ENCODE peak calls at places on chromosomes 2 and 18, in four cellular contexts. One of them, this sample, is unnamed.

GRCh38 chr2:234375481-234375880 is 121.4 kb downstream of the ARL4C start:
- DNase-seq in K562: no peak
- DNase-seq in GM12878: no peak
- DNase-seq in HepG2: no peak
- DNase-seq in this sample: no peak

GRCh38 chr2:98508690-98509054 is 64.0 kb downstream of the INPP4A start:
- DNase-seq in K562: peak; percentile 71
- DNase-seq in GM12878: no peak
- DNase-seq in HepG2: no peak
- DNase-seq in this sample: no peak

GRCh38 chr18:48621240-48621639 is 82.4 kb downstream of the CTIF start:
- DNase-seq in HepG2: no peak
- DNase-seq in K562: no peak
- DNase-seq in GM12878: no peak
- DNase-seq in this sample: no peak

GRCh38 chr2:111626037-111626861 is 257.7 kb downstream of the ANAPC1 start:
- DNase-seq in GM12878: no peak
- DNase-seq in HepG2: no peak
- DNase-seq in K562: peak; percentile 84
- DNase-seq in this sample: no peak

GRCh38 chr2:130824492-130825061 is 12.1 kb upstream of the ARHGEF4 start:
- DNase-seq in HepG2: no peak
- DNase-seq in K562: no peak
- DNase-seq in GM12878: peak; percentile 86
- DNase-seq in this sample: no peak

GRCh38 chr2:200003444-200003843 is 48.1 kb downstream of the MAIP1 start:
- DNase-seq in GM12878: no peak
- DNase-seq in K562: no peak
- DNase-seq in HepG2: no peak
- DNase-seq in this sample: no peak

GRCh38 chr2:161327582-161327981 is 19.4 kb downstream of the PSMD14 start:
- DNase-seq in GM12878: no peak
- DNase-seq in K562: no peak
- DNase-seq in HepG2: no peak
- DNase-seq in this sample: no peak

GRCh38 chr2:235005023-235005422 is 53.2 kb downstream of the SH3BP4 start:
- DNase-seq in K562: no peak
- DNase-seq in HepG2: peak; percentile 39
- DNase-seq in GM12878: no peak
- DNase-seq in this sample: no peak

GRCh38 chr2:20404950-20405349 is 41.9 kb upstream of the RHOB start:
- DNase-seq in HepG2: no peak
- DNase-seq in GM12878: no peak
- DNase-seq in K562: no peak
- DNase-seq in this sample: no peak

GRCh38 chr18:77263471-77263774 is 13.8 kb downstream of the GALR1 start:
- DNase-seq in K562: no peak
- DNase-seq in HepG2: peak; percentile 25
- DNase-seq in GM12878: no peak
- DNase-seq in this sample: no peak

GRCh38 chr2:200376422-200377142 is 70.1 kb downstream of the SPATS2L start:
- DNase-seq in GM12878: no peak
- DNase-seq in HepG2: peak; percentile 40
- DNase-seq in K562: peak; percentile 51
- DNase-seq in this sample: no peak

GRCh38 chr18:46338213-46338612 is 234.0 kb downstream of the HAUS1 start:
- DNase-seq in HepG2: no peak
- DNase-seq in GM12878: no peak
- DNase-seq in K562: no peak
- DNase-seq in this sample: no peak

GRCh38 chr2:100879296-100879695 is 59.4 kb downstream of the NPAS2 start:
- DNase-seq in HepG2: no peak
- DNase-seq in GM12878: no peak
- DNase-seq in K562: no peak
- DNase-seq in this sample: no peak

GRCh38 chr18:11002796-11003195 is 146.6 kb downstream of the PIEZO2 start:
- DNase-seq in HepG2: no peak
- DNase-seq in GM12878: no peak
- DNase-seq in K562: no peak
- DNase-seq in this sample: no peak

GRCh38 chr2:107064750-107065149 is 178.8 kb upstream of the ST6GAL2 start:
- DNase-seq in K562: no peak
- DNase-seq in GM12878: no peak
- DNase-seq in HepG2: no peak
- DNase-seq in this sample: no peak

GRCh38 chr2:217451634-217452033 is 551.2 kb downstream of the TNS1 start:
- DNase-seq in GM12878: no peak
- DNase-seq in HepG2: peak; percentile 23
- DNase-seq in K562: no peak
- DNase-seq in this sample: no peak

GRCh38 chr2:229231469-229231868 is 39.6 kb downstream of the PID1 start:
- DNase-seq in K562: no peak
- DNase-seq in GM12878: no peak
- DNase-seq in HepG2: no peak
- DNase-seq in this sample: no peak

GRCh38 chr2:171706152-171706803 is 19.0 kb downstream of the DYNC1I2 start:
- DNase-seq in GM12878: no peak
- DNase-seq in K562: peak; percentile 26
- DNase-seq in HepG2: peak; percentile 34
- DNase-seq in this sample: no peak

GRCh38 chr2:8847400-8847799 is 10.0 kb upstream of the KIDINS220 start:
- DNase-seq in K562: no peak
- DNase-seq in HepG2: no peak
- DNase-seq in GM12878: no peak
- DNase-seq in this sample: no peak

GRCh38 chr2:45729753-45730512 is 78.5 kb downstream of the PRKCE start:
- DNase-seq in HepG2: peak; percentile 57
- DNase-seq in K562: peak; percentile 34
- DNase-seq in GM12878: peak; percentile 88
- DNase-seq in this sample: no peak

GRCh38 chr2:206211657-206212255 is 52.1 kb downstream of the EEF1B2 start:
- DNase-seq in K562: no peak
- DNase-seq in GM12878: no peak
- DNase-seq in HepG2: no peak
- DNase-seq in this sample: no peak

GRCh38 chr2:218658671-218659257 is 659 bp downstream of the ZNF142 start:
- DNase-seq in HepG2: peak; percentile 57
- DNase-seq in K562: peak; percentile 77
- DNase-seq in GM12878: no peak
- DNase-seq in this sample: peak; percentile 71

GRCh38 chr2:237669628-237670351 is 42.4 kb downstream of the LRRFIP1 start:
- DNase-seq in HepG2: peak; percentile 85
- DNase-seq in K562: no peak
- DNase-seq in GM12878: peak; percentile 68
- DNase-seq in this sample: no peak

GRCh38 chr2:98484121-98484557 is 39.5 kb downstream of the INPP4A start:
- DNase-seq in HepG2: peak; percentile 80
- DNase-seq in K562: no peak
- DNase-seq in GM12878: no peak
- DNase-seq in this sample: no peak

GRCh38 chr2:10658041-10658913 is 31.5 kb downstream of the NOL10 start:
- DNase-seq in K562: no peak
- DNase-seq in HepG2: no peak
- DNase-seq in GM12878: no peak
- DNase-seq in this sample: no peak

GRCh38 chr2:12759248-12759647 is 42.5 kb downstream of the TRIB2 start:
- DNase-seq in K562: no peak
- DNase-seq in HepG2: no peak
- DNase-seq in GM12878: no peak
- DNase-seq in this sample: no peak

GRCh38 chr2:207283356-207283755 is 117.6 kb upstream of the KLF7 start:
- DNase-seq in GM12878: no peak
- DNase-seq in HepG2: no peak
- DNase-seq in K562: peak; percentile 15
- DNase-seq in this sample: no peak

GRCh38 chr2:232838406-232838874 is 31.6 kb upstream of the SNORC start:
- DNase-seq in GM12878: peak; percentile 59
- DNase-seq in K562: peak; percentile 41
- DNase-seq in HepG2: peak; percentile 33
- DNase-seq in this sample: no peak

GRCh38 chr2:112480540-112481049 is 1.4 kb upstream of the TTL start:
- DNase-seq in K562: peak; percentile 45
- DNase-seq in GM12878: no peak
- DNase-seq in HepG2: peak; percentile 24
- DNase-seq in this sample: no peak

GRCh38 chr2:172783091-172783898 is 47.6 kb downstream of the RAPGEF4 start:
- DNase-seq in GM12878: no peak
- DNase-seq in HepG2: peak; percentile 45
- DNase-seq in K562: no peak
- DNase-seq in this sample: no peak

GRCh38 chr2:44456946-44457345 is 95.2 kb downstream of the CAMKMT start:
- DNase-seq in GM12878: no peak
- DNase-seq in HepG2: no peak
- DNase-seq in K562: no peak
- DNase-seq in this sample: no peak

GRCh38 chr2:974454-974853 is 23.8 kb downstream of the SNTG2 start:
- DNase-seq in K562: no peak
- DNase-seq in GM12878: no peak
- DNase-seq in HepG2: no peak
- DNase-seq in this sample: no peak

GRCh38 chr18:55663891-55664290 is 75.9 kb upstream of the TCF4 start:
- DNase-seq in HepG2: no peak
- DNase-seq in K562: peak; percentile 73
- DNase-seq in GM12878: no peak
- DNase-seq in this sample: no peak

GRCh38 chr18:513826-514530 is 13.5 kb upstream of the COLEC12 start:
- DNase-seq in GM12878: no peak
- DNase-seq in HepG2: no peak
- DNase-seq in K562: no peak
- DNase-seq in this sample: no peak

GRCh38 chr2:187169108-187169713 is 278.8 kb downstream of the CALCRL start:
- DNase-seq in K562: no peak
- DNase-seq in GM12878: peak; percentile 7
- DNase-seq in HepG2: no peak
- DNase-seq in this sample: no peak

GRCh38 chr2:216807861-216808272 is 52.0 kb downstream of the TNP1 start:
- DNase-seq in GM12878: no peak
- DNase-seq in HepG2: no peak
- DNase-seq in K562: no peak
- DNase-seq in this sample: no peak

GRCh38 chr2:241849616-241850543 is 8.8 kb downstream of the PDCD1 start:
- DNase-seq in HepG2: peak; percentile 34
- DNase-seq in K562: no peak
- DNase-seq in GM12878: no peak
- DNase-seq in this sample: peak; percentile 11
- TF ChIP-seq ESRRA in HepG2: peak; percentile 26
- TF ChIP-seq ESRRA in K562: no peak
- TF ChIP-seq ESRRA in GM12878: no peak
- TF ChIP-seq ESRRA in this sample: no peak

GRCh38 chr2:134109246-134109645 is 144.6 kb upstream of the MGAT5 start:
- DNase-seq in K562: no peak
- DNase-seq in GM12878: no peak
- DNase-seq in HepG2: no peak
- DNase-seq in this sample: no peak

GRCh38 chr2:134108124-134108523 is 145.7 kb upstream of the MGAT5 start:
- DNase-seq in K562: no peak
- DNase-seq in GM12878: no peak
- DNase-seq in HepG2: no peak
- DNase-seq in this sample: no peak

GRCh38 chr2:134107402-134107801 is 146.5 kb upstream of the MGAT5 start:
- DNase-seq in GM12878: no peak
- DNase-seq in K562: no peak
- DNase-seq in HepG2: no peak
- DNase-seq in this sample: no peak

GRCh38 chr2:134109725-134110124 is 144.1 kb upstream of the MGAT5 start:
- DNase-seq in HepG2: no peak
- DNase-seq in GM12878: no peak
- DNase-seq in K562: no peak
- DNase-seq in this sample: no peak

DNA sequence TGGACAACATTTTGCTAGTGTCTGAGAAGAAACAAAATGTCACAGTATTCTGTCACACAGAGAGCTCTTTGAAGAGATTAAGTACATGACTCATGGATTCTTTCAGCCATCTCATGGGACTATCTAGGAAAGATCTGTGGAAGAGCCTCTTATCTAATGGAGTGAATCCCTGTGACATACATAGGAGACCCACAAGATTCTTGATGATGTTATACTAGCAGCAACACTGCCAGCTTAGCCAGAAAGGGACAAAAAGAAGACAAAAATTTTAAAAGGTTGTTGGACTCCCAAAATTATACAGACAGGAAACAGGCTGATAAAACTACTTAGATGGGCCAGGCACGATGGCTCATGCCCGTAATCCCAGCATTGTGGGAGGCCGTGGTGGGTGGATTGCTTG is 143.3 kb upstream of the MGAT5 start:
- DNase-seq in HepG2: no peak
- DNase-seq in GM12878: no peak
- DNase-seq in K562: no peak
- DNase-seq in this sample: no peak
- TF ChIP-seq ATF2 in HepG2: no peak
- TF ChIP-seq ATF2 in GM12878: no peak
- TF ChIP-seq ATF2 in K562: no peak
- TF ChIP-seq ATF2 in this sample: no peak

DNA sequence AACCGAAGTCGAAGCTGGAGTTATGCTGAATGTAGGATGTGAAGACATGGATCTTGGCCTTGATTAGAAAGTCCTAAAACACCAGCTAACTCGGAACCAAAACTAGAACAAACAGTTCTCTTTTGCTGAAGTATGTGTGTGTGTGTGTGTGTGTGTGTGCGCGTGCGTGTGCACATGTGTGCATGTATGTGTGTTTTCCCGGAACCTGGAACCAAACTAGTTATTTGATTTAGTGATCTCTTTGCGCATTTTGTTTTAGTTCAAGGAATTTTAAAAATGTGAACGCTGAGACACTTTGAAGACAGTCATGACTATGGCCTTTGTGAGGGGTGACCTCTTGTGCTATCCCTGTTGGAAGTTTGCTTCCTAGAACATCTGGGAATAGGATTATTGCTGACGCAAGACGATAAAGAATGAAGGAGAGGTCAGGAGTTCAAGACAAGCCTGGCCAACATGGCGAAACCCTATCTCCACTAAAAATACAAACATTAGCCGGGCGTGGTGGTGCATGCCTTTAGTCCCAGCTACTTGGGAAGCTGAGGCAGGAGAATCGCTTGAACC is 23.8 kb downstream of the FHL2 start:
- DNase-seq in HepG2: no peak
- DNase-seq in GM12878: no peak
- DNase-seq in K562: no peak
- DNase-seq in this sample: no peak
- TF ChIP-seq CBFB in HepG2: no peak
- TF ChIP-seq CBFB in GM12878: no peak
- TF ChIP-seq CBFB in K562: no peak
- TF ChIP-seq CBFB in this sample: no peak

GRCh38 chr2:142974288-142975024 is 97.0 kb downstream of the KYNU start:
- DNase-seq in K562: peak; percentile 7
- DNase-seq in HepG2: no peak
- DNase-seq in GM12878: no peak
- DNase-seq in this sample: no peak
- TF ChIP-seq ESRRA in K562: no peak
- TF ChIP-seq ESRRA in HepG2: no peak
- TF ChIP-seq ESRRA in GM12878: no peak
- TF ChIP-seq ESRRA in this sample: no peak

This sample was measured in WTC11.